ENCODE peak calls at places on chromosomes 3 and 15, in five cellular contexts. Z is mesothelial cell of epicardium, C is MCF 10A, M is AG09309, A is adrenal gland. X is an unnamed sample.

GRCh38 chr15:98647026-98647773 is 1.1 kb upstream of the IGF1R start:
- DNase-seq in Z (peak), C (no peak), M (no peak), A (peak), X (no peak)

GRCh38 chr3:113953677-113954076 is 5.9 kb downstream of the ZDHHC23 start:
- DNase-seq in Z (no peak), C (no peak), M (no peak), A (no peak), X (no peak)

GRCh38 chr15:42929449-42929848 is 8.9 kb upstream of the TTBK2 start:
- DNase-seq in Z (no peak), C (no peak), M (no peak), A (no peak), X (no peak)

GRCh38 chr3:105823149-105823866 is 45.5 kb downstream of the CBLB start:
- DNase-seq in Z (no peak), C (peak), M (peak), A (peak), X (no peak)

GRCh38 chr3:125186261-125186770 is 26.2 kb downstream of the SLC12A8 start:
- DNase-seq in Z (no peak), C (no peak), M (no peak), A (no peak), X (no peak)

GRCh38 chr3:16512435-16513140 is 911 bp downstream of the RFTN1 start:
- DNase-seq in Z (no peak), C (no peak), M (no peak), A (peak), X (no peak)

GRCh38 chr15:71386448-71387236 is 271.4 kb downstream of the THSD4 start:
- DNase-seq in Z (no peak), C (peak), M (no peak), A (no peak), X (no peak)

GRCh38 chr3:172106989-172107388 is 67.6 kb downstream of the FNDC3B start:
- DNase-seq in Z (no peak), C (peak), M (no peak), A (no peak), X (no peak)

GRCh38 chr3:22729212-22729611 is 473.9 kb upstream of the UBE2E2 start:
- DNase-seq in Z (no peak), C (no peak), M (no peak), A (no peak), X (no peak)

GRCh38 chr15:62740141-62741004 is 302.2 kb upstream of the TPM1 start:
- DNase-seq in Z (no peak), C (no peak), M (no peak), A (no peak), X (peak)

GRCh38 chr3:119834754-119835365 is 53.0 kb downstream of the NR1I2 start:
- DNase-seq in Z (no peak), C (no peak), M (no peak), A (no peak), X (no peak)

GRCh38 chr3:119829431-119829830 is 47.5 kb downstream of the NR1I2 start:
- DNase-seq in Z (no peak), C (no peak), M (no peak), A (no peak), X (no peak)

GRCh38 chr3:119831941-119832371 is 50.1 kb downstream of the NR1I2 start:
- DNase-seq in Z (no peak), C (no peak), M (no peak), A (no peak), X (no peak)

GRCh38 chr3:119827209-119827608 is 45.3 kb downstream of the NR1I2 start:
- DNase-seq in Z (no peak), C (no peak), M (no peak), A (no peak), X (no peak)

DNA sequence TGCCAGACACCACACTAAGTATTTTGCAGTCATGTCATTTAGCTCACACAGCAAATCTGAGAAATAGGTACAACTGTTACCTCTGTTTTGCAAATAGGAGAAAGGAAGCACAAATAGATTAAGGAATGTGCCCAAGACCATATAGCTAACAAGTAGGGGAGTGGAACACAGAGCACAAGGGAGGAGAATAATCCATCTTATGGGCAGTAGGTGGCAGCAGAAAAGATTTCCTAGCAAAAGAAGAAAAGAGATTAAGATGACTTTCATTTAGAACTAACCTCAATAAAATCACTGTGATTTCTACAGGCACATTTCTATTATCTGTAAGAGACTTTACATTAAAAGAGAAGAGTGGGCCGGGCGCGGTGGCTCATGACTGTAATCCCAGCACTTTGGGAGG is 49.1 kb downstream of the NR1I2 start:
- DNase-seq in Z (no peak), C (peak), M (no peak), A (no peak), X (no peak)
- TF ChIP-seq CTCF in Z (no peak), C (no peak), M (peak), A (no peak), X (peak)

DNA sequence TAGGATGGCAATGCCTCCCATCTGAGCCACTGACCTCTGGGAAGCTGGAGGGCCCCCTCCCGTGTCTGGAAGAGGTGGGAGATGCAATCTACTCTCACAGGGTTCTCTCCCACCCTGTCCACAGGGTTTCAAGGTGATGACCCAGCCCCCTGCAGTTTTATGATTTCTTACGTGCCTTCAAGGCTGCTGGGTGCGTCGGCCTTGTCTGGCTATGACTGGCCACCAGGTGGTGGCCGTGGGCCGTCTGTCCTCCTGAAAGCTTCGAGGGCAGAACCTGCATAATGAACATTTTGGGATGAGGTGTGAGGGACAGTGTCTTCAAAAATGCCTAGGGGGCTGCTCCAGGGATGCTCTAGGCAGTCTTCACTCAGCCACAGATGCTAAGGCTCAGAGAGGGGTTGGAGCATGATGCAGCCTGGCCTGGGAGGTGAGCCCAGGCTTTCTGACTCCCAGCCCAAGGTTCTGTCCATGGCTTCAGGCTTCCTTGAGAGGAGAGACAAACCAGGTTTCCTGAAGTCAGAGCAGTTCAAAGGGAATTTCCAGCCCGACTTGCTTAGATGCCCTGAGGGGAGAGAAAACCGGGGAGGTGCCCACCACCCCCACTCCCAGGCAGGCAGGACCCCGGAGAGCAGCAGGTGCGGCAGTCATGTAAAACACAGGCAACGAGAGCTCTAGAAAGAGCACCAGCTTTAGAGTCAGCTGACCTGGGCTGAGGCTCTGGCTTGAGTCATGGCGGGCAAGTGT is 18.7 kb downstream of the ISG20 start:
- DNase-seq in Z (no peak), C (peak), M (no peak), A (no peak), X (no peak)
- TF ChIP-seq CTCF in Z (peak), C (peak), M (peak), A (peak), X (peak)

GRCh38 chr3:189233225-189233858 is 61.6 kb downstream of the TPRG1 start:
- DNase-seq in Z (no peak), C (peak), M (peak), A (peak), X (peak)
- TF ChIP-seq CTCF in Z (peak), C (peak), M (peak), A (peak), X (peak)

GRCh38 chr15:60672400-60672799 is 193.5 kb upstream of the ICE2 start:
- DNase-seq in Z (no peak), C (no peak), M (no peak), A (no peak), X (no peak)
- TF ChIP-seq CTCF in Z (no peak), C (no peak), M (no peak), A (no peak), X (no peak)

GRCh38 chr3:197458906-197459470 is 96.8 kb downstream of the BDH1 start:
- DNase-seq in Z (no peak), C (no peak), M (no peak), A (no peak), X (no peak)

GRCh38 chr3:197456271-197457091 is 99.3 kb downstream of the BDH1 start:
- DNase-seq in Z (peak), C (peak), M (peak), A (peak), X (no peak)

GRCh38 chr3:197460639-197461038 is 95.1 kb downstream of the BDH1 start:
- DNase-seq in Z (no peak), C (no peak), M (no peak), A (no peak), X (no peak)

GRCh38 chr3:197460002-197460401 is 95.8 kb downstream of the BDH1 start:
- DNase-seq in Z (no peak), C (no peak), M (no peak), A (no peak), X (no peak)

GRCh38 chr3:197458179-197458707 is 97.5 kb downstream of the BDH1 start:
- DNase-seq in Z (no peak), C (peak), M (no peak), A (no peak), X (no peak)
- TF ChIP-seq CTCF in Z (peak), C (peak), M (peak), A (no peak), X (no peak)

GRCh38 chr3:10205461-10206165 is 40.9 kb downstream of the IRAK2 start:
- DNase-seq in Z (no peak), C (peak), M (no peak), A (peak), X (no peak)
- TF ChIP-seq CTCF in Z (no peak), C (no peak), M (peak), A (no peak), X (no peak)

GRCh38 chr15:60391722-60392340 is 6.0 kb downstream of the ANXA2 start:
- DNase-seq in Z (no peak), C (peak), M (no peak), A (no peak), X (no peak)

GRCh38 chr15:60389261-60390077 is 8.3 kb downstream of the ANXA2 start:
- DNase-seq in Z (no peak), C (peak), M (no peak), A (no peak), X (no peak)

GRCh38 chr15:60390231-60390630 is 7.6 kb downstream of the ANXA2 start:
- DNase-seq in Z (no peak), C (peak), M (no peak), A (no peak), X (no peak)

GRCh38 chr15:60392601-60392985 is 5.2 kb downstream of the ANXA2 start:
- DNase-seq in Z (no peak), C (peak), M (no peak), A (no peak), X (peak)

DNA sequence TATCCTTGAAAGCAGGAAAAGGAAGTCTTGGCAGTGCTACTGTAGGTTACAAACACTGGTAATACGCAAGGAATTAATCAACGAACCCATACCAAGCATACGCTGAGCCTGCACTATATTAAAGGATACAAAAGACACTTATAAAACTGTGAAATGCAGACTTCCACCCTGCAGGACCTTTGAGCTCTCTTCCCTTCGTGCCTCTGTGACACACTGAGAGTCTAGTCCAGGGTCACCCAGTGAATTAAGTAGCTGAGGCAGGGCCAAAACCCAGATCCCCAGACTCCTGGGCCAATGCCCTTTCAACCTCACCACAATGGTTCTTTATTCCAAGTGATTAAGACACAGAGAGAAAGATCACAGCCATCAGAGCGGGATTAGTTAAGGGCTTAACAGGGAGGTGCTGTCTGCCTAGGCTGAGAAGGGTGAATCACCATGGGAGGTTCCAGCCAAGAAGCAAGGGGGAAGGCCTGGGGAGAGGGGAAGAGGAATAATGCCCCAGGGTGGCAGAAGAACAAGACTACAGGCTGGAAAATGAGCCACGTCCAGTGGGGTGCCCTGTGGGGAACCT is 6.8 kb downstream of the ANXA2 start:
- DNase-seq in Z (no peak), C (peak), M (no peak), A (peak), X (no peak)
- TF ChIP-seq CTCF in Z (no peak), C (no peak), M (peak), A (no peak), X (no peak)

DNA sequence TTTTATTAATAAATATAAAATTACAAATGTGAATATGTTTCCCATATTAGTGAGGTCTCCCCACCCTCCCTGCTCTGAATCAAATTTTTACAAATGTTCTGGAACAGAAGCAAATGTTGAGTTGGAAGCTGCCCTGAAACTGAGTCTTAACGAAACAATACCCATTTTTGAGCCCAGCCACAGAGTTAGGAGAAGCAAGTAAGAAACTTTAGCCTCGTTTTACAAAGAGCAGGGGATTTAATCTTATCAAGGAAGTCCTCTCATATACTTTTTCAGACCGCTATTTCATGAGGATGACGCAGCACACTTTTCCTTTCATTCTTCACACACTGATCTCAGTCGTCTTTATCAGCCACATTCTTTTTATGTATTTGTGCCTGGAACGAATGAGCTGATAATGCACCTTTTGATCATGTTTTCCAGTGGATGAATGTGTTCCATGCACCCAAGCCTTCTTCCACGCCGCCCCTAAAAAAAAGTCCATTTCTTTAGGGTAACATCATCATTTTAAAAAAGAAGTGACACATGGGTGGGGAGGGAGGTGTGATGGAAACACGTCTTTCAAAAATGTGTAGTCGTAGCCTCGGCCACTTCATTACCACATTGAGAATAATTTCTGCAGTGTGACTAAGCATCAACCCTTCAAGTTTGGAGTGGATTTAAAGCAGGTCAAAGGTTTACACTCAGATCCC is 48.1 kb downstream of the SETMAR start:
- DNase-seq in Z (no peak), C (no peak), M (no peak), A (no peak), X (no peak)
- TF ChIP-seq CTCF in Z (peak), C (no peak), M (no peak), A (no peak), X (no peak)

DNA sequence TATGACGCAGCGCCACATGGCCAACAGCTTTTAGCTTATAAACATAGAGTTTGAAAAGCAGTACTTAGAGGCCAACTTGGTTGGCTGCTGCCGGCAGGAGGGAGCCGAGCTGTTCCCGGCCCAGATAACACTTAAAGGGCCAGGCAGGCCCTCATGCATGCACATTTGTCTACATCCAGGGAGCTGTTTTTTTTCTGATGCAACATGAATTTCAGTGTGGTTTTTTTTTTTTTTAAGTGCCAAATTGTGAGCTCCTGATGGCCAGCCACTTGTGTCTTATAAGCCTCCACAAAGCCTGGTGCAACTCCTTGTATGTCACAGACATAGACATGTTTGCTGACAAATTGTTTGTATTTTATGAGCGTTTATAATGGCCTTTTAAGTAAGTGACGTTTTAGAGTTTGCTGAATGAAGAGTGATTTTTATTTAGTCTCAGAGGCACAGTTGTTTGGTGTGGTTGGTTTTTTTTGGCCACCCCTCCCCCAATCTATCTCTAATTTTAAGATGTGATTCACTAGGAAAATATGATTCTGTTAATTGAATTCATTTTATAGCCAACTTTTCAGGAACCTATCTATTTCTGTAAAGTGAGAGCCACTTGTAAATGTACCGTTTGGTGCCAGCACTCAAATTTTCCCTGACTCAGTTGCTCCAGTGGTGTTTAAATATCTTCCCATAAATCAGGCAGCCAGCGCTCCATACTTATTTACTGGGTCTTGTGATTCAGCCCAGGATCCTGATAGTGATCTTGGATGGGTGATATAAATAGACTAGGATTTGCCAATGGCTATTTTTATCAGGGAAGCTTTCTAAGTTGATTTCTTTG is 134.3 kb downstream of the VGLL4 start:
- DNase-seq in Z (no peak), C (peak), M (peak), A (peak), X (peak)
- TF ChIP-seq CTCF in Z (no peak), C (no peak), M (no peak), A (peak), X (no peak)